ENCODE peak calls at places on chromosomes 11 and 22, in ten cellular contexts. N is colonic mucosa, K is spleen, C is brain microvascular endothelial cell, M is HFF-Myc, V is fibroblast of the aortic adventitia, P is stomach, T is choroid plexus epithelial cell, A is epithelial cell of esophagus, I is fibroblast of mammary gland. W is an unnamed sample.

GRCh38 chr11:110093407-110094297 is 460 bp downstream of the ZC3H12C start:
- DNase-seq in C (peak), M (no peak), I (peak), K (peak), T (peak), A (peak), N (peak), V (peak), P (peak), W (no peak)

GRCh38 chr11:61586792-61587430 is 6.0 kb upstream of the SYT7 start:
- DNase-seq in M (no peak), N (no peak), I (no peak), A (peak), C (no peak), P (no peak), K (no peak), T (no peak), V (no peak), W (no peak)

GRCh38 chr11:102552020-102552419 is 21.5 kb upstream of the MMP7 start:
- DNase-seq in M (no peak), T (no peak), P (no peak), V (no peak), C (no peak), I (no peak), A (no peak), K (no peak), N (no peak), W (no peak)

GRCh38 chr11:111602865-111603632 is 800 bp downstream of the SIK2 start:
- DNase-seq in I (peak), T (peak), M (no peak), A (peak), N (peak), V (peak), K (no peak), C (peak), P (peak), W (no peak)

GRCh38 chr11:72812968-72813739 is 1.1 kb upstream of the ATG16L2 start:
- DNase-seq in V (peak), C (peak), N (peak), I (peak), A (peak), P (peak), K (peak), T (peak), M (no peak), W (no peak)

GRCh38 chr11:47177229-47177845 is 658 bp upstream of the ARFGAP2 start:
- DNase-seq in A (peak), T (peak), P (peak), N (peak), V (peak), C (peak), I (peak), M (no peak), K (no peak), W (no peak)

GRCh38 chr11:129225190-129225589 is 33.1 kb upstream of the ARHGAP32 start:
- DNase-seq in M (no peak), T (peak), A (peak), K (no peak), V (peak), C (peak), I (peak), N (no peak), P (no peak), W (no peak)

GRCh38 chr11:46347637-46348311 is 511 bp downstream of the DGKZ start:
- DNase-seq in K (peak), A (no peak), T (no peak), I (no peak), N (peak), P (no peak), V (no peak), M (no peak), C (no peak), W (no peak)

GRCh38 chr11:68214173-68215086 is 1.3 kb upstream of the KMT5B start:
- DNase-seq in T (peak), K (peak), M (no peak), A (peak), C (peak), V (no peak), N (peak), P (no peak), I (no peak), W (no peak)

GRCh38 chr11:124075841-124076571 is 34.9 kb upstream of the OR10G7 start:
- DNase-seq in K (peak), C (no peak), P (no peak), N (peak), T (no peak), V (no peak), I (no peak), M (no peak), A (peak), W (no peak)

GRCh38 chr11:118156531-118157185 is 4.0 kb upstream of the SCN4B start:
- DNase-seq in N (no peak), V (no peak), T (no peak), M (no peak), A (no peak), P (no peak), K (no peak), I (no peak), C (no peak), W (no peak)

GRCh38 chr11:129996113-129996870 is 6.3 kb downstream of the PRDM10 start:
- DNase-seq in V (peak), P (no peak), N (peak), K (no peak), T (no peak), M (no peak), I (no peak), A (no peak), C (no peak), W (no peak)

GRCh38 chr11:88420165-88420781 is 82.7 kb upstream of the CTSC start:
- DNase-seq in T (peak), A (peak), V (peak), P (no peak), M (no peak), K (no peak), N (no peak), I (peak), C (peak), W (peak)

GRCh38 chr11:25527841-25528240 is 804.1 kb upstream of the ANO3 start:
- DNase-seq in K (no peak), A (no peak), C (no peak), N (no peak), V (no peak), I (no peak), M (no peak), P (no peak), T (no peak), W (no peak)

GRCh38 chr11:35792148-35792845 is 129.7 kb downstream of the TRIM44 start:
- DNase-seq in I (no peak), A (no peak), N (no peak), C (no peak), P (peak), M (no peak), V (peak), K (no peak), T (no peak), W (no peak)

GRCh38 chr11:7536102-7536501 is 22.3 kb downstream of the PPFIBP2 start:
- DNase-seq in C (no peak), N (peak), I (no peak), V (no peak), K (no peak), T (no peak), P (no peak), A (no peak), M (no peak), W (no peak)

GRCh38 chr22:49709464-49709863 is 118.2 kb downstream of the BRD1 start:
- DNase-seq in C (no peak), V (no peak), N (no peak), I (no peak), P (no peak), M (no peak), T (no peak), K (peak), A (no peak), W (no peak)

GRCh38 chr11:36574486-36574885 is 6.7 kb downstream of the RAG1 start:
- DNase-seq in V (no peak), M (no peak), N (no peak), T (no peak), C (no peak), I (no peak), P (no peak), K (no peak), A (no peak), W (no peak)

GRCh38 chr11:102522332-102523207 is 8.0 kb downstream of the MMP7 start:
- DNase-seq in A (no peak), K (no peak), V (no peak), I (no peak), C (no peak), T (no peak), N (no peak), M (no peak), P (no peak), W (no peak)

GRCh38 chr11:109425554-109425953 is 3.6 kb downstream of the C11orf87 start:
- DNase-seq in N (no peak), V (no peak), A (peak), I (no peak), P (no peak), T (peak), M (no peak), K (no peak), C (no peak), W (no peak)

GRCh38 chr11:125372911-125373310 is 123.2 kb downstream of the FEZ1 start:
- DNase-seq in T (no peak), N (no peak), V (no peak), I (no peak), M (no peak), A (no peak), K (peak), P (no peak), C (no peak), W (no peak)

GRCh38 chr11:85821636-85822035 is 10.7 kb upstream of the SYTL2 start:
- DNase-seq in P (peak), M (no peak), K (no peak), V (peak), N (peak), C (peak), A (peak), T (peak), I (peak), W (no peak)

GRCh38 chr11:32870676-32871075 is 21.9 kb upstream of the QSER1 start:
- DNase-seq in V (no peak), C (no peak), P (no peak), A (peak), M (no peak), T (peak), N (no peak), I (no peak), K (no peak), W (no peak)

GRCh38 chr22:23219787-23220484 is 39.6 kb downstream of the BCR start:
- DNase-seq in C (peak), N (peak), I (peak), A (peak), P (peak), T (peak), M (no peak), K (peak), V (no peak), W (no peak)

GRCh38 chr11:19934828-19935259 is 222.2 kb downstream of the NAV2 start:
- DNase-seq in P (no peak), N (no peak), M (no peak), A (peak), V (peak), I (peak), C (peak), K (no peak), T (peak), W (no peak)

GRCh38 chr11:23840872-23841271 is 656.0 kb upstream of the LUZP2 start:
- DNase-seq in P (no peak), M (no peak), V (no peak), I (no peak), N (no peak), T (no peak), A (no peak), C (no peak), K (no peak), W (no peak)

GRCh38 chr11:6315811-6316425 is 4.4 kb downstream of the CAVIN3 start:
- DNase-seq in M (no peak), T (peak), C (peak), I (peak), N (peak), P (peak), K (peak), A (peak), V (peak), W (no peak)

GRCh38 chr11:2382927-2383822 is 6.1 kb downstream of the CD81 start:
- DNase-seq in P (no peak), C (no peak), N (no peak), K (peak), V (peak), I (peak), T (peak), A (no peak), M (no peak), W (no peak)

GRCh38 chr11:11037162-11037732 is 179.4 kb upstream of the ZBED5 start:
- DNase-seq in M (no peak), P (no peak), K (no peak), T (no peak), I (no peak), V (no peak), A (no peak), C (no peak), N (no peak), W (no peak)

GRCh38 chr11:62919898-62920640 is 1.1 kb downstream of the CHRM1 start:
- DNase-seq in C (no peak), T (no peak), K (peak), V (no peak), P (no peak), M (no peak), I (no peak), A (no peak), N (no peak), W (no peak)

GRCh38 chr11:14420223-14420622 is 61.2 kb upstream of the RRAS2 start:
- DNase-seq in M (no peak), A (no peak), T (no peak), V (no peak), K (no peak), N (no peak), I (no peak), P (no peak), C (no peak), W (no peak)

GRCh38 chr22:44703269-44703870 is 1.4 kb downstream of the PRR5 start:
- DNase-seq in K (no peak), M (no peak), T (peak), P (no peak), N (no peak), A (no peak), I (no peak), C (no peak), V (no peak), W (no peak)

GRCh38 chr22:44704159-44705021 is 2.4 kb downstream of the PRR5 start:
- DNase-seq in P (no peak), M (no peak), V (no peak), C (no peak), K (peak), A (no peak), I (no peak), T (no peak), N (no peak), W (no peak)

GRCh38 chr22:44701824-44702478 is at the start of gene PRR5:
- DNase-seq in C (peak), I (peak), T (peak), M (peak), A (peak), N (peak), K (peak), V (peak), P (peak), W (peak)

GRCh38 chr22:44701187-44701586 is 817 bp upstream of the PRR5 start:
- DNase-seq in C (no peak), P (no peak), K (no peak), I (no peak), V (no peak), M (no peak), N (no peak), A (no peak), T (no peak), W (no peak)

GRCh38 chr22:44702479-44703219 is 645 bp downstream of the PRR5 start:
- DNase-seq in P (peak), N (peak), I (no peak), V (no peak), T (peak), M (no peak), C (peak), A (peak), K (peak), W (no peak)
- TF ChIP-seq CTCF in P (no peak), N (no peak), I (no peak), V (no peak), T (peak), M (peak), C (peak), A (no peak), K (no peak), W (peak)

GRCh38 chr22:36027579-36027959 is 1.1 kb downstream of the RBFOX2 start:
- DNase-seq in V (peak), T (no peak), A (no peak), I (no peak), P (no peak), C (no peak), M (no peak), K (no peak), N (peak), W (no peak)

GRCh38 chr22:36026741-36027140 is 1.9 kb downstream of the RBFOX2 start:
- DNase-seq in C (no peak), V (peak), P (no peak), K (no peak), M (no peak), T (peak), N (no peak), I (peak), A (no peak), W (no peak)

GRCh38 chr22:36028646-36029405 is at the start of gene RBFOX2:
- DNase-seq in C (peak), V (peak), K (peak), P (peak), M (peak), T (peak), I (peak), N (peak), A (peak), W (peak)

GRCh38 chr22:36027960-36028645 is 521 bp downstream of the RBFOX2 start:
- DNase-seq in K (peak), I (no peak), A (no peak), N (peak), P (no peak), V (peak), M (no peak), C (no peak), T (no peak), W (no peak)

GRCh38 chr22:36029406-36029755 is 757 bp upstream of the RBFOX2 start:
- DNase-seq in C (no peak), V (no peak), I (peak), A (no peak), M (no peak), N (no peak), P (no peak), T (no peak), K (no peak), W (no peak)
- H3K4me3 ChIP-seq in C (peak), V (peak), I (peak), A (peak), M (peak), N (peak), P (peak), T (peak), K (peak), W (peak)

DNA sequence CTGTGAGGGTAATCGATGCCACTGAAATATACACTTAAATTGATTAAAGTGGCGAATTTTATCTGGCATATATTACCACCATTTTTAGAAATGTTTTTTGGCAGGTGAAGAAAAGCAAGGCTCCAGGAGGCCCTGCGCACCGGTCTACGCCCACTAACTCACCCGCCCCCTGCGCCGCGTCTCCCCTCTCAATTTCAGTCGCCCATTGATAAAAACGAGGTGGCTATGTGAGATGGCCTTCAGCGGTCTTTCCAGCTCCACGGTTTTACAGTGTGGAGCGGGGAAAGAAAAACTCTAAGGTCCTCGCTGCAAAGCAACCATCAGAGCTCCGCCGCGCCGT is 602 bp upstream of the AQP11 start:
- DNase-seq in A (no peak), K (no peak), T (peak), N (no peak), M (no peak), V (no peak), I (no peak), C (no peak), P (no peak), W (no peak)
- TF ChIP-seq CTCF in A (no peak), K (no peak), T (no peak), N (no peak), M (no peak), V (no peak), I (no peak), C (no peak), P (no peak), W (peak)

DNA sequence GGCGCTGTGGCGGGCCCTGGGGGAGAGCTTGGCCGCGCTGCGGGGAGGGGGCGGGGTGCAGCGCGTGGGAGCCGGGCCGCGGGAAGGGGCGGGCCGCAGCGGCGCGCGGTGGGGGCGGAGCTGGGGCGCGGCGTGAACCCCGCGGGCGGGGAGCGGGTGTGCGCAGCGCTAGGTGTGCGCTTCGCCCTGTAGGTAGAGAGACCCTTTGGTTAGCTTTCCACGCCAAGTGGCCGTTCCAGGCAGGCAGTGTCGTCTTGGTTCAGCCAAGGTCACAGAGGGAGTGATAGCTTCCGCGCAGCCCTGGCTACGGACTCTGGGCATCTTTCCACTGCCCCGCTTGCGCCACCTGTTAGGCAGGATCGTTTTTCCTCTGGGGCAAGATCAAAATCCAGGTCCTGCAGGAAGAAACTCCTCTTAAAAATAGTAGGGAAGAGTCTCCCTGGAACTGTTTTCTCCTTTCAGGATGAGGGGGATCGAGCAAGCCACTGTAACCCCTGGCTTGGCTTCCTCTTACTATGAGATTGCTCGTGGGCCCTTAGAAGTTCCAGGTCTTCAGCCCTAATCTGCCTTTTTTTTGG is 434 bp downstream of the BANF1 start:
- DNase-seq in A (peak), V (peak), K (no peak), C (no peak), P (peak), M (no peak), I (peak), N (peak), T (peak), W (no peak)
- H3K4me3 ChIP-seq in A (peak), V (peak), K (peak), C (peak), P (peak), M (peak), I (peak), N (peak), T (peak), W (peak)

GRCh38 chr22:29129644-29130201 is 56.9 kb downstream of the KREMEN1 start:
- DNase-seq in A (no peak), P (no peak), N (no peak), K (no peak), M (no peak), C (no peak), V (no peak), T (no peak), I (no peak), W (no peak)
- TF ChIP-seq CTCF in A (no peak), P (no peak), N (no peak), K (no peak), M (no peak), C (no peak), V (no peak), T (no peak), I (no peak), W (no peak)

GRCh38 chr11:30018443-30018842 is 1.6 kb upstream of the KCNA4 start:
- DNase-seq in I (no peak), K (no peak), M (no peak), P (no peak), V (no peak), C (no peak), A (no peak), N (no peak), T (no peak), W (no peak)
- H3K4me3 ChIP-seq in I (no peak), K (no peak), M (no peak), P (no peak), V (no peak), C (no peak), A (no peak), N (no peak), T (no peak), W (no peak)

DNA sequence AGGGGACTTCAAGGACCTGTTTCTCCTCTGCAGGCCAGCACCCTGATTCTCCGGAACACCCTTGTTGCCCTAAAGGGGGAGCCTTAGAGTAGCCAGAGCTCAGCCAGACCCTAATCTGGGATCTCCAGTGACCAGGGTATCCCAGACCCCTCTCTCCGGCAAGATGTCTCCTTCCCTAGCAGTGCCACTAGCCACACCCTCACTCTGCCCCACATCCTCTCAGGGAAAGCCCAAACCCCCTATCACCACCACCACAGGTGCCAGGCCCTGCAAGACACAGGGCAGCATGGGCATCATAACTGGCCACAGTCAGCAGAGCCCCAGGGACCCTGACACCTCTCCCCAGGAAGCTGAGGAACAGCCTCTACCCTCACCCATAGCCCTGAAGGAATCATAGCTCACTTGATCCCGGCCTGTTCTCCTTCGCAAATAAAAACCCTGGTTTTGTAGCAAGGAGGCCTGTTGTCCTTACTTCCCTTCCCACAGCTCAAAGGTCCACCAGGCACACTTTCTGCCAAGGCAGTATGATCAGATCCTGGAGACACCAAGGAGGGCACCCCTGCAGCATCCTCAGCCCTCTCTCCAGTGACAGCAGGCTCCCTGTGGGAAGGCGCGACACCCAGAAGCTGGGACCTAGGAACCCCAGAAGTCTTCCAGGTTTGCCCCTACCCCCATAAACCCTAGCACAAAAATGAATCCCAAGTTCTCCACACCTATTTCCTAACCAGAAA is 4.6 kb downstream of the CFL1 start:
- DNase-seq in P (no peak), N (peak), A (no peak), K (no peak), V (no peak), I (no peak), C (no peak), M (no peak), T (no peak), W (no peak)
- TF ChIP-seq CTCF in P (no peak), N (no peak), A (no peak), K (no peak), V (no peak), I (no peak), C (peak), M (no peak), T (peak), W (no peak)

W was measured in BJ.